ENCODE peak calls at places on chromosome 10, in seven cellular contexts. Y, E, B, C, S, N and M are unnamed samples.

GRCh38 chr10:52314007-52314821 is at the start of gene DKK1:
- DNase-seq in Y (peak), E (no peak), B (peak), C (peak), S (peak), N (peak), M (no peak)

GRCh38 chr10:32906595-32906994 is 51.4 kb downstream of the ITGB1 start:
- DNase-seq in Y (no peak), E (no peak), B (no peak), C (no peak), S (no peak), N (no peak), M (no peak)

GRCh38 chr10:92760609-92761008 is 70.9 kb downstream of the HHEX start:
- DNase-seq in Y (no peak), E (no peak), B (no peak), C (no peak), S (peak), N (no peak), M (no peak)

GRCh38 chr10:102352066-102352715 is 43.3 kb upstream of the NFKB2 start:
- DNase-seq in Y (peak), E (peak), B (peak), C (peak), S (peak), N (peak), M (no peak)

GRCh38 chr10:19629559-19629958 is 186.7 kb upstream of the PLXDC2 start:
- DNase-seq in Y (no peak), E (no peak), B (no peak), C (no peak), S (peak), N (peak), M (no peak)

GRCh38 chr10:102268333-102268999 is 23.1 kb downstream of the GBF1 start:
- DNase-seq in Y (no peak), E (peak), B (no peak), C (no peak), S (peak), N (no peak), M (no peak)

GRCh38 chr10:78717200-78717599 is 351.6 kb upstream of the ZMIZ1 start:
- DNase-seq in Y (no peak), E (no peak), B (no peak), C (no peak), S (peak), N (peak), M (no peak)

GRCh38 chr10:87634311-87634710 is 25.4 kb upstream of the PAPSS2 start:
- DNase-seq in Y (no peak), E (no peak), B (no peak), C (no peak), S (peak), N (no peak), M (no peak)

GRCh38 chr10:90723416-90724068 is 134.3 kb downstream of the HTR7 start:
- DNase-seq in Y (no peak), E (no peak), B (no peak), C (no peak), S (no peak), N (no peak), M (no peak)

GRCh38 chr10:103739039-103739764 is 116.2 kb downstream of the SH3PXD2A start:
- DNase-seq in Y (no peak), E (no peak), B (no peak), C (no peak), S (peak), N (no peak), M (no peak)

GRCh38 chr10:114350751-114351150 is 53.6 kb downstream of the AFAP1L2 start:
- DNase-seq in Y (no peak), E (no peak), B (no peak), C (no peak), S (no peak), N (no peak), M (no peak)

GRCh38 chr10:125283191-125283590 is 122.8 kb upstream of the CTBP2 start:
- DNase-seq in Y (no peak), E (no peak), B (no peak), C (no peak), S (no peak), N (no peak), M (no peak)

GRCh38 chr10:88389456-88389855 is 193.7 kb downstream of the RNLS start:
- DNase-seq in Y (no peak), E (peak), B (no peak), C (no peak), S (peak), N (no peak), M (no peak)

GRCh38 chr10:4646546-4646945 is 179.5 kb upstream of the AKR1E2 start:
- DNase-seq in Y (no peak), E (no peak), B (no peak), C (no peak), S (no peak), N (no peak), M (no peak)

GRCh38 chr10:131781076-131781475 is 119.7 kb upstream of the PPP2R2D start:
- DNase-seq in Y (no peak), E (no peak), B (no peak), C (no peak), S (no peak), N (no peak), M (no peak)

GRCh38 chr10:21975378-21975990 is 28.0 kb downstream of the DNAJC1 start:
- DNase-seq in Y (no peak), E (no peak), B (no peak), C (peak), S (no peak), N (no peak), M (no peak)

GRCh38 chr10:102420443-102420809 is 210 bp upstream of the FBXL15 start:
- DNase-seq in Y (peak), E (no peak), B (peak), C (no peak), S (no peak), N (no peak), M (no peak)

GRCh38 chr10:124560377-124560776 is 98.8 kb downstream of the LHPP start:
- DNase-seq in Y (no peak), E (no peak), B (no peak), C (no peak), S (peak), N (peak), M (no peak)

GRCh38 chr10:130027716-130028464 is 63.8 kb upstream of the EBF3 start:
- DNase-seq in Y (no peak), E (no peak), B (no peak), C (peak), S (no peak), N (no peak), M (no peak)

GRCh38 chr10:64071218-64071617 is 550.0 kb downstream of the REEP3 start:
- DNase-seq in Y (no peak), E (no peak), B (no peak), C (no peak), S (no peak), N (no peak), M (no peak)

GRCh38 chr10:83037653-83038052 is 1101.7 kb upstream of the GHITM start:
- DNase-seq in Y (no peak), E (no peak), B (no peak), C (no peak), S (no peak), N (no peak), M (no peak)